ENCODE peak calls at places on chromosomes 13 and 19, in five cellular contexts. One of them, this sample, is unnamed.

GRCh38 chr13:48446454-48446853 is 33.5 kb upstream of the LPAR6 start:
- DNase-seq in EH: peak; percentile 84
- DNase-seq in NCI-H1048: no peak
- DNase-seq in naive thymus-derived CD8-positive, alpha-beta T cell: no peak
- DNase-seq in skeletal muscle cell: peak; percentile 52
- DNase-seq in this sample: no peak

GRCh38 chr13:66657165-66657895 is 572.8 kb downstream of the PCDH9 start:
- DNase-seq in EH: peak; percentile 93
- DNase-seq in NCI-H1048: no peak
- DNase-seq in naive thymus-derived CD8-positive, alpha-beta T cell: no peak
- DNase-seq in skeletal muscle cell: peak; percentile 97
- DNase-seq in this sample: peak; percentile 93

GRCh38 chr19:4866595-4867424 is 657 bp downstream of the PLIN3 start:
- DNase-seq in EH: peak; percentile 53
- DNase-seq in NCI-H1048: no peak
- DNase-seq in naive thymus-derived CD8-positive, alpha-beta T cell: peak; percentile 49
- DNase-seq in skeletal muscle cell: no peak
- DNase-seq in this sample: no peak

GRCh38 chr13:46475586-46475991 is 77.4 kb upstream of the LRCH1 start:
- DNase-seq in EH: peak; percentile 64
- DNase-seq in NCI-H1048: no peak
- DNase-seq in naive thymus-derived CD8-positive, alpha-beta T cell: no peak
- DNase-seq in skeletal muscle cell: peak; percentile 24
- DNase-seq in this sample: no peak

GRCh38 chr13:80437212-80437611 is 96.3 kb upstream of the SPRY2 start:
- DNase-seq in EH: no peak
- DNase-seq in NCI-H1048: no peak
- DNase-seq in naive thymus-derived CD8-positive, alpha-beta T cell: no peak
- DNase-seq in skeletal muscle cell: no peak
- DNase-seq in this sample: no peak

GRCh38 chr19:46990998-46991676 is 28.5 kb upstream of the NPAS1 start:
- DNase-seq in EH: peak; percentile 90
- DNase-seq in NCI-H1048: no peak
- DNase-seq in naive thymus-derived CD8-positive, alpha-beta T cell: peak; percentile 32
- DNase-seq in skeletal muscle cell: no peak
- DNase-seq in this sample: no peak

GRCh38 chr19:50959731-50960500 is 7.1 kb upstream of the KLK5 start:
- DNase-seq in EH: no peak
- DNase-seq in NCI-H1048: no peak
- DNase-seq in naive thymus-derived CD8-positive, alpha-beta T cell: no peak
- DNase-seq in skeletal muscle cell: no peak
- DNase-seq in this sample: no peak

GRCh38 chr13:63409791-63410351 is 1994.2 kb upstream of the PCDH20 start:
- DNase-seq in EH: peak; percentile 21
- DNase-seq in NCI-H1048: no peak
- DNase-seq in naive thymus-derived CD8-positive, alpha-beta T cell: no peak
- DNase-seq in skeletal muscle cell: no peak
- DNase-seq in this sample: no peak

GRCh38 chr19:38812841-38813320 is at the start of gene LGALS4:
- DNase-seq in EH: no peak
- DNase-seq in NCI-H1048: no peak
- DNase-seq in naive thymus-derived CD8-positive, alpha-beta T cell: no peak
- DNase-seq in skeletal muscle cell: no peak
- DNase-seq in this sample: no peak

GRCh38 chr19:5326986-5327623 is 13.5 kb downstream of the PTPRS start:
- DNase-seq in EH: no peak
- DNase-seq in NCI-H1048: no peak
- DNase-seq in naive thymus-derived CD8-positive, alpha-beta T cell: no peak
- DNase-seq in skeletal muscle cell: no peak
- DNase-seq in this sample: no peak

GRCh38 chr19:10333758-10334339 is 520 bp upstream of the RAVER1 start:
- DNase-seq in EH: peak; percentile 13
- DNase-seq in NCI-H1048: no peak
- DNase-seq in naive thymus-derived CD8-positive, alpha-beta T cell: no peak
- DNase-seq in skeletal muscle cell: no peak
- DNase-seq in this sample: no peak

GRCh38 chr13:93151277-93151676 is 75.3 kb upstream of the GPC6 start:
- DNase-seq in EH: no peak
- DNase-seq in NCI-H1048: no peak
- DNase-seq in naive thymus-derived CD8-positive, alpha-beta T cell: no peak
- DNase-seq in skeletal muscle cell: peak; percentile 87
- DNase-seq in this sample: peak; percentile 37

GRCh38 chr19:4609878-4610511 is 29.3 kb upstream of the TNFAIP8L1 start:
- DNase-seq in EH: no peak
- DNase-seq in NCI-H1048: no peak
- DNase-seq in naive thymus-derived CD8-positive, alpha-beta T cell: no peak
- DNase-seq in skeletal muscle cell: no peak
- DNase-seq in this sample: no peak

GRCh38 chr13:97262058-97262457 is 39.9 kb downstream of the MBNL2 start:
- DNase-seq in EH: no peak
- DNase-seq in NCI-H1048: no peak
- DNase-seq in naive thymus-derived CD8-positive, alpha-beta T cell: no peak
- DNase-seq in skeletal muscle cell: no peak
- DNase-seq in this sample: no peak

GRCh38 chr19:49664171-49665070 is 1.2 kb downstream of the IRF3 start:
- DNase-seq in EH: peak; percentile 83
- DNase-seq in NCI-H1048: peak; percentile 83
- DNase-seq in naive thymus-derived CD8-positive, alpha-beta T cell: peak; percentile 81
- DNase-seq in skeletal muscle cell: peak; percentile 41
- DNase-seq in this sample: no peak

GRCh38 chr19:19677579-19677978 is 8.9 kb downstream of the ZNF101 start:
- DNase-seq in EH: no peak
- DNase-seq in NCI-H1048: no peak
- DNase-seq in naive thymus-derived CD8-positive, alpha-beta T cell: no peak
- DNase-seq in skeletal muscle cell: no peak
- DNase-seq in this sample: no peak

GRCh38 chr19:16285769-16286564 is 38.7 kb upstream of the KLF2 start:
- DNase-seq in EH: peak; percentile 4
- DNase-seq in NCI-H1048: no peak
- DNase-seq in naive thymus-derived CD8-positive, alpha-beta T cell: peak; percentile 27
- DNase-seq in skeletal muscle cell: no peak
- DNase-seq in this sample: no peak

GRCh38 chr13:79228972-79229371 is 177.1 kb downstream of the RBM26 start:
- DNase-seq in EH: peak; percentile 2
- DNase-seq in NCI-H1048: no peak
- DNase-seq in naive thymus-derived CD8-positive, alpha-beta T cell: no peak
- DNase-seq in skeletal muscle cell: no peak
- DNase-seq in this sample: no peak

GRCh38 chr19:2121416-2122051 is 24.8 kb downstream of the IZUMO4 start:
- DNase-seq in EH: no peak
- DNase-seq in NCI-H1048: no peak
- DNase-seq in naive thymus-derived CD8-positive, alpha-beta T cell: no peak
- DNase-seq in skeletal muscle cell: no peak
- DNase-seq in this sample: no peak

GRCh38 chr19:51644636-51645271 is 1.9 kb downstream of the SIGLEC14 start:
- DNase-seq in EH: no peak
- DNase-seq in NCI-H1048: no peak
- DNase-seq in naive thymus-derived CD8-positive, alpha-beta T cell: no peak
- DNase-seq in skeletal muscle cell: no peak
- DNase-seq in this sample: no peak

GRCh38 chr19:13613447-13613846 is 107.2 kb upstream of the CACNA1A start:
- DNase-seq in EH: no peak
- DNase-seq in NCI-H1048: no peak
- DNase-seq in naive thymus-derived CD8-positive, alpha-beta T cell: no peak
- DNase-seq in skeletal muscle cell: no peak
- DNase-seq in this sample: no peak

GRCh38 chr13:46553521-46553885 is 533 bp downstream of the LRCH1 start:
- DNase-seq in EH: no peak
- DNase-seq in NCI-H1048: no peak
- DNase-seq in naive thymus-derived CD8-positive, alpha-beta T cell: no peak
- DNase-seq in skeletal muscle cell: no peak
- DNase-seq in this sample: no peak

GRCh38 chr13:79966502-79966901 is 374.4 kb downstream of the SPRY2 start:
- DNase-seq in EH: peak; percentile 16
- DNase-seq in NCI-H1048: no peak
- DNase-seq in naive thymus-derived CD8-positive, alpha-beta T cell: no peak
- DNase-seq in skeletal muscle cell: no peak
- DNase-seq in this sample: no peak

GRCh38 chr19:47037766-47038165 is 10.7 kb downstream of the TMEM160 start:
- DNase-seq in EH: no peak
- DNase-seq in NCI-H1048: no peak
- DNase-seq in naive thymus-derived CD8-positive, alpha-beta T cell: no peak
- DNase-seq in skeletal muscle cell: no peak
- DNase-seq in this sample: no peak

GRCh38 chr19:47699360-47699917 is 13.8 kb upstream of the EHD2 start:
- DNase-seq in EH: peak; percentile 51
- DNase-seq in NCI-H1048: no peak
- DNase-seq in naive thymus-derived CD8-positive, alpha-beta T cell: peak; percentile 47
- DNase-seq in skeletal muscle cell: no peak
- DNase-seq in this sample: no peak

GRCh38 chr19:16394111-16394510 is 69.5 kb downstream of the KLF2 start:
- DNase-seq in EH: no peak
- DNase-seq in NCI-H1048: no peak
- DNase-seq in naive thymus-derived CD8-positive, alpha-beta T cell: no peak
- DNase-seq in skeletal muscle cell: no peak
- DNase-seq in this sample: no peak

GRCh38 chr13:39451301-39451700 is 151.7 kb downstream of the LHFPL6 start:
- DNase-seq in EH: peak; percentile 23
- DNase-seq in NCI-H1048: no peak
- DNase-seq in naive thymus-derived CD8-positive, alpha-beta T cell: no peak
- DNase-seq in skeletal muscle cell: no peak
- DNase-seq in this sample: no peak

GRCh38 chr13:74203576-74203975 is 69.4 kb upstream of the KLF12 start:
- DNase-seq in EH: peak; percentile 41
- DNase-seq in NCI-H1048: no peak
- DNase-seq in naive thymus-derived CD8-positive, alpha-beta T cell: no peak
- DNase-seq in skeletal muscle cell: peak; percentile 94
- DNase-seq in this sample: no peak

GRCh38 chr13:74325106-74325505 is 190.9 kb upstream of the KLF12 start:
- DNase-seq in EH: peak; percentile 80
- DNase-seq in NCI-H1048: no peak
- DNase-seq in naive thymus-derived CD8-positive, alpha-beta T cell: no peak
- DNase-seq in skeletal muscle cell: peak; percentile 80
- DNase-seq in this sample: no peak

GRCh38 chr19:5948697-5949564 is 29.0 kb downstream of the RANBP3 start:
- DNase-seq in EH: no peak
- DNase-seq in NCI-H1048: no peak
- DNase-seq in naive thymus-derived CD8-positive, alpha-beta T cell: no peak
- DNase-seq in skeletal muscle cell: no peak
- DNase-seq in this sample: no peak

GRCh38 chr19:17757125-17757524 is 5.8 kb downstream of the FCHO1 start:
- DNase-seq in EH: peak; percentile 65
- DNase-seq in NCI-H1048: no peak
- DNase-seq in naive thymus-derived CD8-positive, alpha-beta T cell: no peak
- DNase-seq in skeletal muscle cell: no peak
- DNase-seq in this sample: no peak

GRCh38 chr13:60562081-60562764 is 165.2 kb downstream of the TDRD3 start:
- DNase-seq in EH: peak; percentile 11
- DNase-seq in NCI-H1048: no peak
- DNase-seq in naive thymus-derived CD8-positive, alpha-beta T cell: no peak
- DNase-seq in skeletal muscle cell: no peak
- DNase-seq in this sample: no peak

GRCh38 chr13:21229241-21230024 is 53.0 kb downstream of the MRPL57 start:
- DNase-seq in EH: no peak
- DNase-seq in NCI-H1048: no peak
- DNase-seq in naive thymus-derived CD8-positive, alpha-beta T cell: no peak
- DNase-seq in skeletal muscle cell: no peak
- DNase-seq in this sample: no peak

GRCh38 chr13:112849500-112849899 is 119.5 kb upstream of the MCF2L start:
- DNase-seq in EH: peak; percentile 5
- DNase-seq in NCI-H1048: no peak
- DNase-seq in naive thymus-derived CD8-positive, alpha-beta T cell: no peak
- DNase-seq in skeletal muscle cell: peak; percentile 17
- DNase-seq in this sample: no peak

GRCh38 chr19:35224681-35225604 is 3.6 kb downstream of the FAM187B start:
- DNase-seq in EH: no peak
- DNase-seq in NCI-H1048: no peak
- DNase-seq in naive thymus-derived CD8-positive, alpha-beta T cell: no peak
- DNase-seq in skeletal muscle cell: no peak
- DNase-seq in this sample: no peak

GRCh38 chr13:95710313-95710712 is 33.4 kb downstream of the DNAJC3 start:
- DNase-seq in EH: peak; percentile 61
- DNase-seq in NCI-H1048: no peak
- DNase-seq in naive thymus-derived CD8-positive, alpha-beta T cell: no peak
- DNase-seq in skeletal muscle cell: peak; percentile 46
- DNase-seq in this sample: no peak

GRCh38 chr13:52361225-52361624 is 44.7 kb downstream of the THSD1 start:
- DNase-seq in EH: no peak
- DNase-seq in NCI-H1048: no peak
- DNase-seq in naive thymus-derived CD8-positive, alpha-beta T cell: no peak
- DNase-seq in skeletal muscle cell: no peak
- DNase-seq in this sample: no peak

GRCh38 chr13:28052945-28053344 is 47.4 kb downstream of the FLT3 start:
- DNase-seq in EH: no peak
- DNase-seq in NCI-H1048: no peak
- DNase-seq in naive thymus-derived CD8-positive, alpha-beta T cell: no peak
- DNase-seq in skeletal muscle cell: no peak
- DNase-seq in this sample: no peak

This sample was measured in kidney epithelial cell.